ENCODE peak calls at places on chromosome 5, in ten cellular contexts. Y is suprapubic skin, Z is stomach, V is GM12878, F is SK-N-SH, M is tibial nerve, J is sigmoid colon, X is K562, P is upper lobe of left lung, N is transverse colon. K is an unnamed sample. For H3K27me3, the result is how much of the 10 kb centered on the place peaks cover.

GRCh38 chr5:96687812-96688453 is 25.8 kb downstream of the CAST start:
- DNase-seq in J (no peak), Y (no peak), M (no peak), N (no peak), Z (no peak), F (peak), V (no peak), X (peak), P (no peak), K (no peak)

GRCh38 chr5:73197637-73198257 is 24.8 kb downstream of the TMEM174 start:
- DNase-seq in P (no peak), F (no peak), Z (no peak), J (no peak), V (no peak), M (no peak), Y (no peak), N (no peak), X (no peak), K (no peak)

GRCh38 chr5:141512390-141513020 is 23.6 kb downstream of the PCDHGC5 start:
- DNase-seq in J (peak), V (no peak), Z (peak), X (peak), Y (peak), M (peak), F (peak), N (peak), P (peak), K (peak)

GRCh38 chr5:179130101-179130681 is 70.0 kb downstream of the ZNF354C start:
- DNase-seq in V (no peak), X (no peak), Y (no peak), J (peak), M (no peak), F (no peak), N (no peak), P (no peak), Z (no peak), K (no peak)

GRCh38 chr5:100464418-100464817 is 70.8 kb upstream of the FAM174A start:
- DNase-seq in Y (no peak), F (no peak), N (no peak), M (no peak), X (no peak), P (no peak), J (no peak), Z (no peak), V (no peak), K (no peak)

GRCh38 chr5:61675015-61675692 is 343.1 kb downstream of the ZSWIM6 start:
- DNase-seq in X (no peak), Z (no peak), V (no peak), F (no peak), Y (no peak), M (no peak), P (no peak), J (no peak), N (peak), K (no peak)

GRCh38 chr5:117657591-117657990 is 1083.0 kb upstream of the SEMA6A start:
- DNase-seq in V (no peak), Z (no peak), Y (no peak), F (peak), N (no peak), X (no peak), J (no peak), M (no peak), P (no peak), K (no peak)

GRCh38 chr5:14491505-14491904 is 90.1 kb upstream of the OTULINL start:
- DNase-seq in Y (no peak), P (peak), X (peak), F (peak), N (no peak), M (peak), Z (no peak), V (no peak), J (no peak), K (no peak)

GRCh38 chr5:138459311-138459710 is 6.0 kb upstream of the EGR1 start:
- DNase-seq in Z (peak), V (no peak), M (peak), J (no peak), P (peak), N (peak), F (no peak), X (no peak), Y (no peak), K (no peak)

GRCh38 chr5:138458856-138459255 is 6.4 kb upstream of the EGR1 start:
- DNase-seq in Y (no peak), M (no peak), Z (no peak), N (no peak), F (no peak), J (no peak), V (no peak), X (no peak), P (no peak), K (no peak)

GRCh38 chr5:138460032-138460693 is 5.1 kb upstream of the EGR1 start:
- DNase-seq in F (no peak), Z (no peak), Y (no peak), X (no peak), P (no peak), J (no peak), V (no peak), M (no peak), N (no peak), K (no peak)

GRCh38 chr5:138457532-138458275 is 7.6 kb upstream of the EGR1 start:
- DNase-seq in N (no peak), P (no peak), V (no peak), Y (no peak), X (no peak), J (no peak), F (no peak), M (no peak), Z (no peak), K (no peak)

GRCh38 chr5:138458353-138458752 is 6.9 kb upstream of the EGR1 start:
- DNase-seq in Y (no peak), N (no peak), M (no peak), V (no peak), F (no peak), P (no peak), X (no peak), Z (no peak), J (no peak), K (peak)
- H3K4me3 ChIP-seq in Y (no peak), N (no peak), M (no peak), V (no peak), F (no peak), P (no peak), X (no peak), Z (no peak), J (no peak), K (no peak)

GRCh38 chr5:16675747-16676255 is 59.0 kb upstream of the RETREG1 start:
- DNase-seq in F (no peak), J (no peak), V (no peak), N (no peak), Z (no peak), M (no peak), P (no peak), Y (no peak), X (no peak), K (no peak)
- TF ChIP-seq EP300 in F (no peak), J (no peak), V (no peak), N (no peak), Z (no peak), M (no peak), P (no peak), Y (no peak), X (no peak), K (no peak)

DNA sequence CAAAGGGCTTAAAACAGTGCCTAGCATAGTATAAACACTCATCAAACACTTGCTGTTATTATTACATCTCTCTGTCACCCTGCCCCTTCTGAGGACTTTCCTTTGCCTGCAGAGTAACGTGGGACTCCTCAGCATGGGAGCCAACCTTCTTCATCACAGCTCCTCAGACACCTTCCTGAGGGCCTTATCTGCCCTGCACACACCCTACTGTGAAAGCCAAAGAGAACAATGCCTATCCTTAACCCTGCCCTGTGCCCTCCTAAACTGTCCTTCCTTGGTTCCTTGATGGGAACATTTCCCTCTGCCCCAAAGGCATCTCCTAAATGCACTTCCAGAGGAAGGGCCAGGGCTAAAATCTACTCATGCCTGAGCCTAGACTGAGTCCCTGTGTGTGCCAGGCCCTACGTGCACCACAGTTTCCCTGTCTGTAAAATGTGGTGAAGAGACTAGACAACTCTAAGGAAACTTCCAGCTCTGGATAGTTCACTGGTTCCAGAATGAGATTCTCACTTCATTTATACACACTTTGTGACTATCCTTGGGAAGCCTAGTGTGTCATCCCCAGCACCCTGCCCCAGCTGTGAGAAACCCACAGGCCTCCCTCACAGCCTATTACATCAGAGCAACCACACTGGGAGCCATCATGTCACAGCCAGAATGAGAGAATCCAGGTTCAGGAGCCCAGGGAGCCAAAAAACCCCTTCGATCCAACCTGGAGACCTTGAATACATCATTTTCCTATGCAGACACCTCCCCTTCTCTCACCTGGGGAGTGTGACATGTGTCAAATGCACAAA is 20.8 kb upstream of the HAND1 start:
- DNase-seq in M (no peak), X (no peak), J (no peak), P (no peak), N (no peak), Y (no peak), V (no peak), F (no peak), Z (no peak), K (no peak)
- H3K27me3 ChIP-seq in M (under half), X (under half), J (under half), P (under half), N (under half), Y (under half), V (under half), F (under half), Z (under half), K (under half)

GRCh38 chr5:87020099-87020934 is 247.4 kb upstream of the RASA1 start:
- DNase-seq in Z (no peak), X (no peak), F (no peak), P (peak), M (peak), V (peak), Y (no peak), N (peak), J (no peak), K (no peak)
- H3K4me3 ChIP-seq in Z (no peak), X (no peak), F (no peak), P (no peak), M (no peak), V (peak), Y (no peak), N (no peak), J (no peak), K (no peak)

K was measured in ovary.